ENCODE peak calls at places on chromosomes 7 and 10, in six cellular contexts. A is adrenal gland; H is NCI-H748 treated with DMSO at 0.1 percent for 48 hours; U is vagina; D is CD8-positive, alpha-beta T cell; Q is H54. X is an unnamed sample.

GRCh38 chr7:43569424-43569823 is 13.5 kb upstream of the STK17A start:
- DNase-seq in Q (peak), A (no peak), H (no peak), U (no peak), D (no peak), X (peak)

GRCh38 chr10:17199351-17199804 is 2.1 kb downstream of the TRDMT1 start:
- DNase-seq in A (no peak), H (no peak), U (no peak), D (no peak), Q (no peak), X (no peak)

GRCh38 chr7:27945356-27945755 is 205.4 kb downstream of the TAX1BP1 start:
- DNase-seq in U (no peak), H (no peak), Q (no peak), A (no peak), D (no peak), X (no peak)

GRCh38 chr10:123577921-123578461 is 88.2 kb upstream of the GPR26 start:
- DNase-seq in D (no peak), Q (no peak), U (peak), A (no peak), H (no peak), X (no peak)

GRCh38 chr10:108014902-108015177 is 850.3 kb upstream of the SORCS1 start:
- DNase-seq in U (no peak), H (no peak), Q (no peak), A (no peak), D (no peak), X (no peak)

GRCh38 chr10:6017781-6018354 is 40.5 kb upstream of the IL15RA start:
- DNase-seq in H (no peak), A (no peak), D (no peak), Q (no peak), U (no peak), X (no peak)

GRCh38 chr7:47759056-47759706 is 177.3 kb upstream of the TNS3 start:
- DNase-seq in Q (no peak), D (no peak), H (no peak), A (no peak), U (no peak), X (no peak)

GRCh38 chr7:151429555-151430331 is 10.2 kb downstream of the CRYGN start:
- DNase-seq in H (no peak), D (peak), A (no peak), U (no peak), Q (peak), X (no peak)

GRCh38 chr7:16921644-16922257 is 40.0 kb upstream of the AGR3 start:
- DNase-seq in U (no peak), Q (no peak), A (no peak), D (no peak), H (no peak), X (no peak)

GRCh38 chr10:125035588-125036298 is 93.8 kb downstream of the ZRANB1 start:
- DNase-seq in D (no peak), A (no peak), Q (no peak), H (no peak), U (no peak), X (no peak)

X was measured in dermis microvascular lymphatic vessel endothelial cell.